ENCODE peak calls at places on chromosome 3, in ten cellular contexts. R is psoas muscle; W is T-cell; D is iris pigment epithelial cell; G is activated naive CD8-positive, alpha-beta T cell treated with anti-CD3 and anti-CD28 coated beads, Interleukin-2, amount 50 U/mL, for 24 hours; K is activated B cell treated with CpG ODN at 0.5 μM for 24 hours; N is SK-N-SH; S is sigmoid colon; Q is HTR-8/SVneo; H is aorta. A is an unnamed sample.

GRCh38 chr3:171811059-171811912 is 1.0 kb upstream of the PLD1 start:
- DNase-seq in R (peak; percentile 20), W (no peak), D (peak; percentile 100), G (no peak), K (no peak), N (peak; percentile 12), S (peak; percentile 78), Q (peak; percentile 74), H (no peak), A (no peak)

GRCh38 chr3:111794701-111795100 is 64.4 kb upstream of the PHLDB2 start:
- DNase-seq in R (no peak), W (no peak), D (no peak), G (no peak), K (no peak), N (no peak), S (no peak), Q (no peak), H (no peak), A (no peak)

GRCh38 chr3:38153221-38153620 is 12.1 kb upstream of the OXSR1 start:
- DNase-seq in R (no peak), W (no peak), D (no peak), G (no peak), K (no peak), N (no peak), S (no peak), Q (no peak), H (no peak), A (no peak)

GRCh38 chr3:121641127-121641526 is 19.6 kb downstream of the HCLS1 start:
- DNase-seq in R (no peak), W (no peak), D (no peak), G (no peak), K (no peak), N (no peak), S (no peak), Q (no peak), H (no peak), A (no peak)

GRCh38 chr3:194240766-194241165 is 104.8 kb downstream of the HES1 start:
- DNase-seq in R (no peak), W (no peak), D (no peak), G (no peak), K (no peak), N (no peak), S (no peak), Q (no peak), H (no peak), A (no peak)

GRCh38 chr3:73493543-73494314 is 131.0 kb downstream of the PDZRN3 start:
- DNase-seq in R (no peak), W (no peak), D (peak; percentile 56), G (no peak), K (no peak), N (no peak), S (no peak), Q (no peak), H (no peak), A (no peak)

GRCh38 chr3:187186801-187187421 is 10.4 kb upstream of the RTP1 start:
- DNase-seq in R (peak; percentile 41), W (no peak), D (peak; percentile 96), G (no peak), K (no peak), N (no peak), S (peak; percentile 86), Q (peak; percentile 22), H (peak; percentile 77), A (no peak)

GRCh38 chr3:104190681-104191080 is 1176.0 kb upstream of the ALCAM start:
- DNase-seq in R (no peak), W (no peak), D (peak; percentile 14), G (no peak), K (no peak), N (no peak), S (no peak), Q (peak; percentile 4), H (no peak), A (no peak)

GRCh38 chr3:36373084-36373483 is 7.2 kb upstream of the STAC start:
- DNase-seq in R (no peak), W (no peak), D (peak; percentile 51), G (no peak), K (no peak), N (no peak), S (no peak), Q (no peak), H (no peak), A (no peak)

GRCh38 chr3:196654691-196655090 is 15.2 kb downstream of the NRROS start:
- DNase-seq in R (no peak), W (no peak), D (no peak), G (no peak), K (no peak), N (no peak), S (no peak), Q (no peak), H (no peak), A (no peak)

GRCh38 chr3:138367912-138368311 is 19.5 kb downstream of the MRAS start:
- DNase-seq in R (peak; percentile 58), W (no peak), D (peak; percentile 12), G (no peak), K (no peak), N (no peak), S (peak; percentile 72), Q (no peak), H (peak; percentile 87), A (no peak)

GRCh38 chr3:195075941-195076875 is 194.8 kb downstream of the XXYLT1 start:
- DNase-seq in R (no peak), W (no peak), D (no peak), G (no peak), K (no peak), N (peak; percentile 63), S (peak; percentile 40), Q (no peak), H (peak; percentile 77), A (no peak)

GRCh38 chr3:129226374-129226773 is 23.0 kb upstream of the COPG1 start:
- DNase-seq in R (peak; percentile 91), W (no peak), D (peak; percentile 95), G (no peak), K (no peak), N (peak; percentile 34), S (peak; percentile 97), Q (peak; percentile 68), H (peak; percentile 87), A (no peak)

GRCh38 chr3:72533584-72534473 is 314.4 kb downstream of the SHQ1 start:
- DNase-seq in R (no peak), W (no peak), D (no peak), G (no peak), K (no peak), N (no peak), S (no peak), Q (no peak), H (no peak), A (no peak)

GRCh38 chr3:24377218-24377993 is 117.2 kb downstream of the THRB start:
- DNase-seq in R (peak; percentile 23), W (no peak), D (peak; percentile 38), G (no peak), K (no peak), N (no peak), S (peak; percentile 64), Q (no peak), H (no peak), A (no peak)

GRCh38 chr3:107684431-107684925 is 161.7 kb downstream of the BBX start:
- DNase-seq in R (no peak), W (peak; percentile 10), D (peak; percentile 39), G (no peak), K (no peak), N (no peak), S (no peak), Q (no peak), H (no peak), A (no peak)

GRCh38 chr3:64945171-64945684 is 257.4 kb upstream of the ADAMTS9 start:
- DNase-seq in R (no peak), W (no peak), D (peak; percentile 24), G (no peak), K (no peak), N (no peak), S (no peak), Q (no peak), H (no peak), A (no peak)

GRCh38 chr3:4985330-4986174 is 6.3 kb downstream of the BHLHE40 start:
- DNase-seq in R (peak; percentile 64), W (no peak), D (peak; percentile 67), G (no peak), K (no peak), N (no peak), S (no peak), Q (no peak), H (no peak), A (no peak)

GRCh38 chr3:50317303-50317702 is 5.2 kb downstream of the HYAL2 start:
- DNase-seq in R (no peak), W (no peak), D (no peak), G (no peak), K (no peak), N (no peak), S (no peak), Q (no peak), H (no peak), A (no peak)